ENCODE peak calls at places on chromosomes 3 and 15, in four cellular contexts. X is AG10803, L is kidney epithelial cell, V is cardiac fibroblast. W is an unnamed sample.

GRCh38 chr3:101850327-101851048 is 1.2 kb downstream of the NFKBIZ start:
- DNase-seq in V (peak; percentile 74), X (peak; percentile 83), L (no peak), W (peak; percentile 52)

GRCh38 chr3:123535580-123535979 is 49.3 kb downstream of the HACD2 start:
- DNase-seq in V (peak; percentile 44), L (peak; percentile 4), X (peak; percentile 73), W (peak; percentile 50)

GRCh38 chr3:96449341-96449740 is 365.1 kb upstream of the EPHA6 start:
- DNase-seq in L (no peak), V (no peak), X (no peak), W (no peak)

GRCh38 chr3:56702487-56703315 is 19.6 kb upstream of the TASOR start:
- DNase-seq in X (peak; percentile 79), L (no peak), V (peak; percentile 87), W (peak; percentile 52)

GRCh38 chr3:169289303-169289702 is 374.2 kb downstream of the MECOM start:
- DNase-seq in X (no peak), V (no peak), L (no peak), W (no peak)

GRCh38 chr3:126051234-126051633 is 32.7 kb downstream of the SLC41A3 start:
- DNase-seq in X (no peak), V (no peak), L (no peak), W (no peak)

GRCh38 chr3:97952280-97952679 is 20.0 kb downstream of the RIOX2 start:
- DNase-seq in L (no peak), V (peak; percentile 77), X (peak; percentile 74), W (peak; percentile 33)

GRCh38 chr3:60142009-60142408 is 1092.2 kb upstream of the CFAP20DC start:
- DNase-seq in L (no peak), V (peak; percentile 23), X (no peak), W (no peak)

GRCh38 chr15:63986751-63987341 is 59.4 kb downstream of the DAPK2 start:
- DNase-seq in V (no peak), X (peak; percentile 51), L (no peak), W (peak; percentile 21)

GRCh38 chr3:47565861-47566550 is 12.7 kb downstream of the CSPG5 start:
- DNase-seq in X (no peak), L (no peak), V (no peak), W (no peak)

GRCh38 chr3:37217098-37217849 is 42.9 kb upstream of the LRRFIP2 start:
- DNase-seq in X (no peak), L (no peak), V (no peak), W (no peak)

GRCh38 chr15:74723187-74723586 is 2.1 kb downstream of the CYP1A1 start:
- DNase-seq in X (no peak), L (no peak), V (no peak), W (no peak)

GRCh38 chr15:64640146-64640868 is 135.1 kb downstream of the RBPMS2 start:
- DNase-seq in X (no peak), V (peak; percentile 42), L (no peak), W (no peak)

DNA sequence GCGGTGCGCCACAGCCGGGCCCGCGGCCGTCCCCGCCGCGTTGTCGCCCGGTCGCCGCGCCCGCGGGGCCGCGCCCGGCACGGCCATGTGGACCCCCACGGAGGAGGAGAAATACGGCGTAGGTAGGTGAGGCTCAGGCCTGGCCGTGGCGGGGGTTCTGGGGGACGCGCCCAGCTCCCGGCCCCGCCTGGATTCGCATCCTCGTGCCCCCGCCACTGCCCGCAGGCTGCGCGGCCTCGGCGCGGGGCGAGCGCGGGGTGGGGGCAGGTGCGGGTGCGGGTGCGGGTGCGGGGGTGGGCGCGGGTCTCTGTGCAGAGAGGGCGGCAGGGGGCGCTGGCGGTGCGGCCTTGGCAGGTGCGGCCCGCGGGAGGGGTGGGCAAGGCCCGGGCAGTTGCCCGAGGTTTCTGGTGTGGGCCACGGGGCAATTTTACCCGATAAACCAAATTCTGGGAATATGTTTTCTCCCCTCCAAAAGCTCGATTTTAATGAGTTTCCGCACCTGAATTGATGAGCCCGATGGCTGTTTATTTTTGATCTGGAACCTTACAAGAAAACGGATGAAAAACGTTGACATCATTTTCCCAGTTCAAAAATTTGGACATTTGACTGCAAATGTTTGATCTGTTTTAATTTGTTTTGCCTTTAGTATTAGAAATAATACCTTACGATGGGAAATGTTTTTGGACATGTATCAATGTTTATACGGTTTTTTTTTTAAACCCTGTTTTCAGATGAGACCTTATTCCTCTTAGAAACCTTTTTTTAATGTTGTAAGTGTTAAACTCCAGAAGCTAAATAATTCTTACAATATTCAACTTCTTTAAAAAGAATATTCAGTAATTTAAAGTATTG is 678 bp downstream of the DOCK3 start:
- DNase-seq in L (no peak), X (no peak), V (no peak), W (no peak)
- TF ChIP-seq CTCF in L (peak; percentile 29), X (no peak), V (no peak), W (no peak)

DNA sequence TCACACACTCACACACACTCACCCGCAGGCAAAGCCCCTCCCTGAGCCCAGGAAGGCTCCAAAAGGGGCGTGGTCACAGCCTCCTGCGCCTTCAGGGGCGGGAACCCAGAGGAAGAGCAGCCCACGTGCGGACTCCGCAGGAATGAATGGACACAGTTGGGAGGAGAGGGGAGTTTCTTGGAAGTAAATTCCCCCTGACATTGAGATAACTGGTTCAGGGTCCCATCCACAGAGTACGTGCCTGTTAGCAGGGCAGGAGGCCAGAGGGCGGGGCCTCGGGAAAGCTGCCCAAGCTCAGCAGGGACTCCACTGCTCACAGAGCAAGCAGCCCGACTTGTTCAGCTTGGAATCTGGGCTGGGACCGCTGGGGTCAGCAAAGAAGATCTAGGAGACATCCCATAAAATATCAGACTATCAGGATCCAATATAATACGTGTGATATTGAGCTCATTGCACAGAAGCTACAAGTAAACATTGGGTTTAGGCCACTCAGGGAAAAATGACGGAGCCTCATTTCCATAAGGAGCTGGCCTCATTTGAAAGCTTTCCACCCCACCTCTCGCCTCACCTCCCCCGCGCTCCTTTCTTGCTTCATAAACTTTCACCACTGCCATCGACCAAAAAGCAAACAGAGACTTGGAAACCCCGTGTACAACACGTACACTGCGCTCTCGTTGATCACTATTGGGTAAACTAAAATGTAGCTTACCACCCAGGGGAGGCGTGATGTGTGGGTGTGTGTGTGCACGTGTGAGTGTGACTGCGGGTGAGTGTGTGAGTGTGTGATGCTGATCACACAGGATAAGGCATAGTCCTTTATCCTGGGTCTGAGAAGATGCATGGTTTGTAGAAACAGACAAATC is 36.0 kb downstream of the TM2D3 start:
- DNase-seq in V (peak; percentile 81), X (peak; percentile 78), L (no peak), W (peak; percentile 52)
- H3K4me3 ChIP-seq in V (peak overlapping the region; percentile 5), X (peak overlapping the region; percentile 33), L (no peak overlapping the region), W (peak overlapping the region; percentile 16)

GRCh38 chr3:150840733-150841515 is 64.3 kb downstream of the MINDY4B start:
- DNase-seq in V (no peak), L (no peak), X (no peak), W (no peak)
- TF ChIP-seq CTCF in V (peak; percentile 6), L (peak; percentile 3), X (no peak), W (no peak)

GRCh38 chr15:68487087-68487843 is 55.3 kb upstream of the ITGA11 start:
- DNase-seq in V (peak; percentile 45), L (no peak), X (peak; percentile 91), W (no peak)
- H3K4me3 ChIP-seq in V (no peak overlapping the region), L (no peak overlapping the region), X (no peak overlapping the region), W (no peak overlapping the region)

DNA sequence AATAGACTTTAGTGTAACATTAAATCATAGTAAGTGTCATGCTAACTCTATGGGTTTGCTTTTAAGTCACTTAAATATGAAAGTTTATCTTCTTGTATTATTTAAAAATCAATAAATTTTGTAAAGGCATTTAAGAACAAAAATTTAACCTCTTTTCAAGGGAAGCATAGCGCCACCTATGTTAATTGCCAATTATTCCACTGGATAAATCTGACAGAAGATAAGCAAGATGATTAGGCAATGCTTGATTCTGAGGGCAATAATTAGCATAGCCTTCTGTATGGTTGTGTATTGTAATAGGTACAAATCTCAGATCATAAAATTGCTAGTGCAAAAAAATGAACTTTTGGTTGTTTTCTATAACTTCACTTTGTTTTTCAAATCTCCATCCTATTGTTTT is 560.1 kb downstream of the GRM7 start:
- DNase-seq in L (no peak), V (no peak), X (no peak), W (no peak)
- TF ChIP-seq CTCF in L (no peak), V (no peak), X (no peak), W (no peak)

GRCh38 chr15:48642795-48643194 is 2.7 kb downstream of the FBN1 start:
- DNase-seq in X (peak; percentile 58), V (peak; percentile 59), L (no peak), W (no peak)

GRCh38 chr15:48643236-48643635 is 2.3 kb downstream of the FBN1 start:
- DNase-seq in V (peak; percentile 42), X (no peak), L (no peak), W (no peak)

GRCh38 chr15:48643776-48644497 is 1.6 kb downstream of the FBN1 start:
- DNase-seq in L (no peak), V (peak; percentile 55), X (no peak), W (no peak)

GRCh38 chr15:48638966-48639365 is 6.5 kb downstream of the FBN1 start:
- DNase-seq in X (peak; percentile 70), L (no peak), V (no peak), W (no peak)

GRCh38 chr15:48641416-48641815 is 4.1 kb downstream of the FBN1 start:
- DNase-seq in V (peak; percentile 64), L (no peak), X (no peak), W (no peak)
- H3K4me3 ChIP-seq in V (peak overlapping the region; percentile 2), L (no peak overlapping the region), X (peak overlapping the region; percentile 96), W (peak overlapping the region; percentile 40)

W was measured in AG09309.